ENCODE peak calls at places on chromosomes 1 and 21, in ten cellular contexts. One of them, this sample, is unnamed.

GRCh38 chr1:233909195-233909594 is 4.7 kb downstream of the SLC35F3 start:
- DNase-seq in NCI-H748 treated with DMSO at 0.1 percent for 48 hours: no peak
- DNase-seq in cardiac septum: no peak
- DNase-seq in WTC11: no peak
- DNase-seq in GM06990: no peak
- DNase-seq in RPMI7951: peak; percentile 98
- DNase-seq in PC-3: peak; percentile 100
- DNase-seq in ovary: no peak
- DNase-seq in stimulated activated CD8-positive, alpha-beta memory T cell treated with anti-CD3 and anti-CD28 coated beads, Interleukin-4, amount 100 ng/mL, for 24 hours: no peak
- DNase-seq in adrenal gland: no peak
- DNase-seq in this sample: no peak

GRCh38 chr1:152034654-152035405 is 2.0 kb downstream of the S100A11 start:
- DNase-seq in NCI-H748 treated with DMSO at 0.1 percent for 48 hours: peak; percentile 53
- DNase-seq in cardiac septum: no peak
- DNase-seq in ovary: no peak
- DNase-seq in GM06990: peak; percentile 60
- DNase-seq in WTC11: peak; percentile 76
- DNase-seq in adrenal gland: no peak
- DNase-seq in RPMI7951: peak; percentile 85
- DNase-seq in PC-3: peak; percentile 90
- DNase-seq in stimulated activated CD8-positive, alpha-beta memory T cell treated with anti-CD3 and anti-CD28 coated beads, Interleukin-4, amount 100 ng/mL, for 24 hours: peak; percentile 43
- DNase-seq in this sample: no peak

GRCh38 chr1:28811766-28812668 is at the start of gene OPRD1:
- DNase-seq in stimulated activated CD8-positive, alpha-beta memory T cell treated with anti-CD3 and anti-CD28 coated beads, Interleukin-4, amount 100 ng/mL, for 24 hours: no peak
- DNase-seq in ovary: no peak
- DNase-seq in NCI-H748 treated with DMSO at 0.1 percent for 48 hours: no peak
- DNase-seq in cardiac septum: no peak
- DNase-seq in GM06990: peak; percentile 25
- DNase-seq in adrenal gland: no peak
- DNase-seq in WTC11: peak; percentile 54
- DNase-seq in PC-3: no peak
- DNase-seq in RPMI7951: no peak
- DNase-seq in this sample: no peak

GRCh38 chr1:43402055-43402865 is 12.6 kb downstream of the SZT2 start:
- DNase-seq in GM06990: no peak
- DNase-seq in ovary: no peak
- DNase-seq in WTC11: no peak
- DNase-seq in NCI-H748 treated with DMSO at 0.1 percent for 48 hours: no peak
- DNase-seq in adrenal gland: no peak
- DNase-seq in RPMI7951: no peak
- DNase-seq in PC-3: no peak
- DNase-seq in cardiac septum: no peak
- DNase-seq in stimulated activated CD8-positive, alpha-beta memory T cell treated with anti-CD3 and anti-CD28 coated beads, Interleukin-4, amount 100 ng/mL, for 24 hours: no peak
- DNase-seq in this sample: no peak

GRCh38 chr1:111221633-111222286 is 5.8 kb upstream of the CHI3L2 start:
- DNase-seq in adrenal gland: no peak
- DNase-seq in cardiac septum: no peak
- DNase-seq in WTC11: no peak
- DNase-seq in GM06990: peak; percentile 81
- DNase-seq in ovary: no peak
- DNase-seq in NCI-H748 treated with DMSO at 0.1 percent for 48 hours: no peak
- DNase-seq in RPMI7951: peak; percentile 16
- DNase-seq in stimulated activated CD8-positive, alpha-beta memory T cell treated with anti-CD3 and anti-CD28 coated beads, Interleukin-4, amount 100 ng/mL, for 24 hours: no peak
- DNase-seq in PC-3: no peak
- DNase-seq in this sample: no peak

GRCh38 chr1:204637985-204638356 is 47.6 kb downstream of the LRRN2 start:
- DNase-seq in PC-3: no peak
- DNase-seq in NCI-H748 treated with DMSO at 0.1 percent for 48 hours: no peak
- DNase-seq in adrenal gland: no peak
- DNase-seq in WTC11: no peak
- DNase-seq in ovary: no peak
- DNase-seq in RPMI7951: no peak
- DNase-seq in stimulated activated CD8-positive, alpha-beta memory T cell treated with anti-CD3 and anti-CD28 coated beads, Interleukin-4, amount 100 ng/mL, for 24 hours: no peak
- DNase-seq in cardiac septum: no peak
- DNase-seq in GM06990: no peak
- DNase-seq in this sample: no peak

GRCh38 chr1:47752048-47752451 is 245.1 kb downstream of the TRABD2B start:
- DNase-seq in adrenal gland: no peak
- DNase-seq in NCI-H748 treated with DMSO at 0.1 percent for 48 hours: no peak
- DNase-seq in stimulated activated CD8-positive, alpha-beta memory T cell treated with anti-CD3 and anti-CD28 coated beads, Interleukin-4, amount 100 ng/mL, for 24 hours: no peak
- DNase-seq in WTC11: no peak
- DNase-seq in cardiac septum: peak; percentile 71
- DNase-seq in ovary: no peak
- DNase-seq in RPMI7951: no peak
- DNase-seq in PC-3: no peak
- DNase-seq in GM06990: no peak
- DNase-seq in this sample: no peak

GRCh38 chr1:27968692-27969091 is 8.9 kb downstream of the XKR8 start:
- DNase-seq in cardiac septum: no peak
- DNase-seq in RPMI7951: peak; percentile 85
- DNase-seq in NCI-H748 treated with DMSO at 0.1 percent for 48 hours: no peak
- DNase-seq in ovary: no peak
- DNase-seq in WTC11: no peak
- DNase-seq in PC-3: peak; percentile 95
- DNase-seq in stimulated activated CD8-positive, alpha-beta memory T cell treated with anti-CD3 and anti-CD28 coated beads, Interleukin-4, amount 100 ng/mL, for 24 hours: no peak
- DNase-seq in adrenal gland: no peak
- DNase-seq in GM06990: no peak
- DNase-seq in this sample: no peak

GRCh38 chr1:206982216-206982615 is 12.0 kb upstream of the FCAMR start:
- DNase-seq in WTC11: peak; percentile 59
- DNase-seq in GM06990: no peak
- DNase-seq in PC-3: peak; percentile 92
- DNase-seq in RPMI7951: peak; percentile 39
- DNase-seq in adrenal gland: peak; percentile 50
- DNase-seq in cardiac septum: no peak
- DNase-seq in stimulated activated CD8-positive, alpha-beta memory T cell treated with anti-CD3 and anti-CD28 coated beads, Interleukin-4, amount 100 ng/mL, for 24 hours: peak; percentile 44
- DNase-seq in NCI-H748 treated with DMSO at 0.1 percent for 48 hours: peak; percentile 1
- DNase-seq in ovary: no peak
- DNase-seq in this sample: no peak

GRCh38 chr1:154219511-154219910 is 1.2 kb upstream of the UBAP2L start:
- DNase-seq in cardiac septum: no peak
- DNase-seq in RPMI7951: peak; percentile 26
- DNase-seq in WTC11: no peak
- DNase-seq in PC-3: peak; percentile 35
- DNase-seq in stimulated activated CD8-positive, alpha-beta memory T cell treated with anti-CD3 and anti-CD28 coated beads, Interleukin-4, amount 100 ng/mL, for 24 hours: no peak
- DNase-seq in ovary: no peak
- DNase-seq in adrenal gland: peak; percentile 55
- DNase-seq in NCI-H748 treated with DMSO at 0.1 percent for 48 hours: no peak
- DNase-seq in GM06990: no peak
- DNase-seq in this sample: no peak

GRCh38 chr1:181538836-181539235 is 55.5 kb downstream of the CACNA1E start:
- DNase-seq in RPMI7951: peak; percentile 14
- DNase-seq in NCI-H748 treated with DMSO at 0.1 percent for 48 hours: no peak
- DNase-seq in PC-3: no peak
- DNase-seq in cardiac septum: no peak
- DNase-seq in adrenal gland: no peak
- DNase-seq in GM06990: no peak
- DNase-seq in ovary: no peak
- DNase-seq in stimulated activated CD8-positive, alpha-beta memory T cell treated with anti-CD3 and anti-CD28 coated beads, Interleukin-4, amount 100 ng/mL, for 24 hours: no peak
- DNase-seq in WTC11: no peak
- DNase-seq in this sample: no peak

GRCh38 chr1:168050880-168051279 is 85.8 kb downstream of the GPR161 start:
- DNase-seq in NCI-H748 treated with DMSO at 0.1 percent for 48 hours: no peak
- DNase-seq in WTC11: no peak
- DNase-seq in stimulated activated CD8-positive, alpha-beta memory T cell treated with anti-CD3 and anti-CD28 coated beads, Interleukin-4, amount 100 ng/mL, for 24 hours: no peak
- DNase-seq in PC-3: no peak
- DNase-seq in cardiac septum: no peak
- DNase-seq in RPMI7951: no peak
- DNase-seq in ovary: no peak
- DNase-seq in GM06990: no peak
- DNase-seq in adrenal gland: no peak
- DNase-seq in this sample: no peak

GRCh38 chr1:79293611-79294010 is 287.1 kb upstream of the ADGRL4 start:
- DNase-seq in WTC11: no peak
- DNase-seq in NCI-H748 treated with DMSO at 0.1 percent for 48 hours: no peak
- DNase-seq in GM06990: no peak
- DNase-seq in PC-3: peak; percentile 61
- DNase-seq in RPMI7951: peak; percentile 9
- DNase-seq in adrenal gland: no peak
- DNase-seq in ovary: no peak
- DNase-seq in stimulated activated CD8-positive, alpha-beta memory T cell treated with anti-CD3 and anti-CD28 coated beads, Interleukin-4, amount 100 ng/mL, for 24 hours: no peak
- DNase-seq in cardiac septum: no peak
- DNase-seq in this sample: no peak

GRCh38 chr1:53572802-53573148 is 113.6 kb downstream of the DMRTB1 start:
- DNase-seq in ovary: no peak
- DNase-seq in stimulated activated CD8-positive, alpha-beta memory T cell treated with anti-CD3 and anti-CD28 coated beads, Interleukin-4, amount 100 ng/mL, for 24 hours: no peak
- DNase-seq in cardiac septum: no peak
- DNase-seq in PC-3: peak; percentile 15
- DNase-seq in WTC11: no peak
- DNase-seq in NCI-H748 treated with DMSO at 0.1 percent for 48 hours: no peak
- DNase-seq in RPMI7951: no peak
- DNase-seq in adrenal gland: no peak
- DNase-seq in GM06990: no peak
- DNase-seq in this sample: no peak

GRCh38 chr1:233543338-233544255 is 70.3 kb upstream of the KCNK1 start:
- DNase-seq in PC-3: peak; percentile 98
- DNase-seq in ovary: peak; percentile 24
- DNase-seq in WTC11: no peak
- DNase-seq in GM06990: no peak
- DNase-seq in RPMI7951: peak; percentile 90
- DNase-seq in adrenal gland: peak; percentile 90
- DNase-seq in cardiac septum: no peak
- DNase-seq in stimulated activated CD8-positive, alpha-beta memory T cell treated with anti-CD3 and anti-CD28 coated beads, Interleukin-4, amount 100 ng/mL, for 24 hours: no peak
- DNase-seq in NCI-H748 treated with DMSO at 0.1 percent for 48 hours: no peak
- DNase-seq in this sample: no peak

GRCh38 chr1:66360285-66360724 is 173.6 kb upstream of the SGIP1 start:
- DNase-seq in NCI-H748 treated with DMSO at 0.1 percent for 48 hours: no peak
- DNase-seq in PC-3: no peak
- DNase-seq in GM06990: no peak
- DNase-seq in adrenal gland: no peak
- DNase-seq in RPMI7951: no peak
- DNase-seq in cardiac septum: no peak
- DNase-seq in WTC11: no peak
- DNase-seq in stimulated activated CD8-positive, alpha-beta memory T cell treated with anti-CD3 and anti-CD28 coated beads, Interleukin-4, amount 100 ng/mL, for 24 hours: no peak
- DNase-seq in ovary: no peak
- DNase-seq in this sample: no peak

GRCh38 chr1:6982860-6983259 is 197.6 kb downstream of the CAMTA1 start:
- DNase-seq in stimulated activated CD8-positive, alpha-beta memory T cell treated with anti-CD3 and anti-CD28 coated beads, Interleukin-4, amount 100 ng/mL, for 24 hours: no peak
- DNase-seq in cardiac septum: no peak
- DNase-seq in WTC11: no peak
- DNase-seq in GM06990: no peak
- DNase-seq in ovary: no peak
- DNase-seq in RPMI7951: peak; percentile 16
- DNase-seq in NCI-H748 treated with DMSO at 0.1 percent for 48 hours: no peak
- DNase-seq in adrenal gland: no peak
- DNase-seq in PC-3: peak; percentile 41
- DNase-seq in this sample: no peak

GRCh38 chr21:46116189-46116845 is 18.4 kb downstream of the COL6A2 start:
- DNase-seq in WTC11: peak; percentile 10
- DNase-seq in stimulated activated CD8-positive, alpha-beta memory T cell treated with anti-CD3 and anti-CD28 coated beads, Interleukin-4, amount 100 ng/mL, for 24 hours: no peak
- DNase-seq in adrenal gland: peak; percentile 5
- DNase-seq in PC-3: no peak
- DNase-seq in ovary: no peak
- DNase-seq in NCI-H748 treated with DMSO at 0.1 percent for 48 hours: no peak
- DNase-seq in GM06990: no peak
- DNase-seq in RPMI7951: no peak
- DNase-seq in cardiac septum: peak; percentile 72
- DNase-seq in this sample: no peak

GRCh38 chr1:206961668-206962067 is 8.6 kb downstream of the FCAMR start:
- DNase-seq in stimulated activated CD8-positive, alpha-beta memory T cell treated with anti-CD3 and anti-CD28 coated beads, Interleukin-4, amount 100 ng/mL, for 24 hours: no peak
- DNase-seq in NCI-H748 treated with DMSO at 0.1 percent for 48 hours: no peak
- DNase-seq in cardiac septum: peak; percentile 35
- DNase-seq in WTC11: no peak
- DNase-seq in GM06990: no peak
- DNase-seq in ovary: no peak
- DNase-seq in RPMI7951: no peak
- DNase-seq in adrenal gland: no peak
- DNase-seq in PC-3: no peak
- DNase-seq in this sample: no peak

GRCh38 chr21:44321846-44322450 is 17.2 kb downstream of the CFAP410 start:
- DNase-seq in stimulated activated CD8-positive, alpha-beta memory T cell treated with anti-CD3 and anti-CD28 coated beads, Interleukin-4, amount 100 ng/mL, for 24 hours: no peak
- DNase-seq in GM06990: no peak
- DNase-seq in ovary: no peak
- DNase-seq in NCI-H748 treated with DMSO at 0.1 percent for 48 hours: no peak
- DNase-seq in RPMI7951: no peak
- DNase-seq in adrenal gland: no peak
- DNase-seq in cardiac septum: no peak
- DNase-seq in PC-3: no peak
- DNase-seq in WTC11: no peak
- DNase-seq in this sample: no peak

GRCh38 chr1:228455715-228456114 is 31.5 kb upstream of the RNF187 start:
- DNase-seq in RPMI7951: peak; percentile 7
- DNase-seq in adrenal gland: no peak
- DNase-seq in PC-3: peak; percentile 42
- DNase-seq in NCI-H748 treated with DMSO at 0.1 percent for 48 hours: no peak
- DNase-seq in WTC11: no peak
- DNase-seq in stimulated activated CD8-positive, alpha-beta memory T cell treated with anti-CD3 and anti-CD28 coated beads, Interleukin-4, amount 100 ng/mL, for 24 hours: no peak
- DNase-seq in cardiac septum: no peak
- DNase-seq in ovary: no peak
- DNase-seq in GM06990: no peak
- DNase-seq in this sample: no peak

GRCh38 chr1:209988706-209989105 is 50.7 kb downstream of the SYT14 start:
- DNase-seq in ovary: no peak
- DNase-seq in WTC11: no peak
- DNase-seq in stimulated activated CD8-positive, alpha-beta memory T cell treated with anti-CD3 and anti-CD28 coated beads, Interleukin-4, amount 100 ng/mL, for 24 hours: no peak
- DNase-seq in NCI-H748 treated with DMSO at 0.1 percent for 48 hours: no peak
- DNase-seq in PC-3: peak; percentile 74
- DNase-seq in GM06990: no peak
- DNase-seq in RPMI7951: no peak
- DNase-seq in cardiac septum: no peak
- DNase-seq in adrenal gland: no peak
- DNase-seq in this sample: no peak

GRCh38 chr1:82927753-82928152 is 1071.2 kb downstream of the TTLL7 start:
- DNase-seq in WTC11: no peak
- DNase-seq in adrenal gland: no peak
- DNase-seq in ovary: no peak
- DNase-seq in RPMI7951: no peak
- DNase-seq in NCI-H748 treated with DMSO at 0.1 percent for 48 hours: no peak
- DNase-seq in GM06990: no peak
- DNase-seq in PC-3: no peak
- DNase-seq in stimulated activated CD8-positive, alpha-beta memory T cell treated with anti-CD3 and anti-CD28 coated beads, Interleukin-4, amount 100 ng/mL, for 24 hours: no peak
- DNase-seq in cardiac septum: no peak
- DNase-seq in this sample: no peak

GRCh38 chr1:226634156-226634588 is 85.6 kb downstream of the STUM start:
- DNase-seq in WTC11: peak; percentile 89
- DNase-seq in stimulated activated CD8-positive, alpha-beta memory T cell treated with anti-CD3 and anti-CD28 coated beads, Interleukin-4, amount 100 ng/mL, for 24 hours: peak; percentile 78
- DNase-seq in RPMI7951: peak; percentile 42
- DNase-seq in adrenal gland: peak; percentile 73
- DNase-seq in cardiac septum: peak; percentile 91
- DNase-seq in NCI-H748 treated with DMSO at 0.1 percent for 48 hours: no peak
- DNase-seq in PC-3: peak; percentile 88
- DNase-seq in GM06990: peak; percentile 70
- DNase-seq in ovary: peak; percentile 86
- DNase-seq in this sample: peak; percentile 37

GRCh38 chr1:226372885-226373284 is 35.0 kb downstream of the PARP1 start:
- DNase-seq in adrenal gland: no peak
- DNase-seq in stimulated activated CD8-positive, alpha-beta memory T cell treated with anti-CD3 and anti-CD28 coated beads, Interleukin-4, amount 100 ng/mL, for 24 hours: no peak
- DNase-seq in WTC11: no peak
- DNase-seq in PC-3: no peak
- DNase-seq in RPMI7951: no peak
- DNase-seq in GM06990: no peak
- DNase-seq in ovary: no peak
- DNase-seq in cardiac septum: no peak
- DNase-seq in NCI-H748 treated with DMSO at 0.1 percent for 48 hours: no peak
- DNase-seq in this sample: no peak

GRCh38 chr1:89635825-89636815 is 3.2 kb downstream of the LRRC8C start:
- DNase-seq in ovary: no peak
- DNase-seq in stimulated activated CD8-positive, alpha-beta memory T cell treated with anti-CD3 and anti-CD28 coated beads, Interleukin-4, amount 100 ng/mL, for 24 hours: no peak
- DNase-seq in adrenal gland: no peak
- DNase-seq in cardiac septum: no peak
- DNase-seq in GM06990: no peak
- DNase-seq in NCI-H748 treated with DMSO at 0.1 percent for 48 hours: no peak
- DNase-seq in WTC11: no peak
- DNase-seq in PC-3: peak; percentile 82
- DNase-seq in RPMI7951: peak; percentile 55
- DNase-seq in this sample: no peak

GRCh38 chr1:14943516-14943851 is 210.1 kb upstream of the TMEM51 start:
- DNase-seq in NCI-H748 treated with DMSO at 0.1 percent for 48 hours: no peak
- DNase-seq in stimulated activated CD8-positive, alpha-beta memory T cell treated with anti-CD3 and anti-CD28 coated beads, Interleukin-4, amount 100 ng/mL, for 24 hours: no peak
- DNase-seq in ovary: no peak
- DNase-seq in cardiac septum: no peak
- DNase-seq in RPMI7951: no peak
- DNase-seq in WTC11: no peak
- DNase-seq in GM06990: no peak
- DNase-seq in PC-3: no peak
- DNase-seq in adrenal gland: no peak
- DNase-seq in this sample: no peak

GRCh38 chr1:3172431-3173112 is 103.6 kb downstream of the PRDM16 start:
- DNase-seq in cardiac septum: no peak
- DNase-seq in stimulated activated CD8-positive, alpha-beta memory T cell treated with anti-CD3 and anti-CD28 coated beads, Interleukin-4, amount 100 ng/mL, for 24 hours: no peak
- DNase-seq in WTC11: no peak
- DNase-seq in ovary: no peak
- DNase-seq in adrenal gland: no peak
- DNase-seq in RPMI7951: no peak
- DNase-seq in NCI-H748 treated with DMSO at 0.1 percent for 48 hours: no peak
- DNase-seq in GM06990: no peak
- DNase-seq in PC-3: no peak
- DNase-seq in this sample: no peak